ENCODE peak calls at places on chromosomes 7 and 10, in nine cellular contexts. C is mucosa of gallbladder; L is AG10803; E is naive thymus-derived CD8-positive, alpha-beta T cell; I is activated naive CD8-positive, alpha-beta T cell treated with anti-CD3 and anti-CD28 coated beads, Interleukin-2, amount 10 ng/mL, durations not matched to agents 7 days and 5 days; P is naive thymus-derived CD4-positive, alpha-beta T cell; H is left ventricle myocardium superior; Q is hypothalamus; X is cerebellar cortex. D is an unnamed sample.

GRCh38 chr10:49184642-49185111 is 3.5 kb downstream of the TMEM273 start:
- DNase-seq in I (no peak), L (no peak), P (no peak), H (no peak), Q (no peak), X (no peak), C (peak; percentile 8), E (no peak), D (no peak)

GRCh38 chr10:125815764-125816163 is 7.3 kb downstream of the UROS start:
- DNase-seq in L (no peak), Q (no peak), C (no peak), P (no peak), E (no peak), H (no peak), X (no peak), I (no peak), D (no peak)

GRCh38 chr10:72068901-72069446 is 19.4 kb downstream of the SPOCK2 start:
- DNase-seq in P (no peak), E (no peak), C (no peak), Q (no peak), I (no peak), H (peak; percentile 23), X (no peak), L (no peak), D (no peak)

GRCh38 chr7:139105037-139105382 is 4.5 kb downstream of the ZC3HAV1 start:
- DNase-seq in Q (no peak), P (no peak), C (no peak), L (no peak), E (no peak), I (peak; percentile 48), X (no peak), H (no peak), D (no peak)

GRCh38 chr7:1942704-1943294 is 272.7 kb downstream of the ELFN1 start:
- DNase-seq in I (no peak), Q (no peak), E (no peak), P (no peak), X (no peak), H (no peak), L (no peak), C (no peak), D (no peak)

GRCh38 chr7:157793973-157794763 is 457.4 kb downstream of the DNAJB6 start:
- DNase-seq in L (no peak), C (no peak), P (no peak), Q (no peak), E (no peak), I (no peak), X (no peak), H (no peak), D (no peak)

GRCh38 chr7:139566736-139567646 is 43.5 kb downstream of the CLEC2L start:
- DNase-seq in C (no peak), L (no peak), Q (no peak), H (no peak), X (no peak), I (no peak), P (no peak), E (no peak), D (no peak)

GRCh38 chr10:98055875-98056516 is 25.6 kb upstream of the CRTAC1 start:
- DNase-seq in Q (no peak), C (no peak), E (no peak), L (no peak), H (no peak), P (no peak), X (no peak), I (peak; percentile 35), D (peak; percentile 5)

GRCh38 chr7:55307123-55307916 is 57.8 kb upstream of the LANCL2 start:
- DNase-seq in H (no peak), Q (no peak), C (no peak), P (no peak), I (no peak), L (no peak), E (no peak), X (no peak), D (peak; percentile 14)

GRCh38 chr7:2689951-2690705 is 2.1 kb downstream of the AMZ1 start:
- DNase-seq in P (no peak), C (no peak), E (no peak), H (no peak), I (no peak), Q (no peak), X (no peak), L (peak; percentile 61), D (peak; percentile 56)

GRCh38 chr7:47375121-47375551 is 206.8 kb downstream of the TNS3 start:
- DNase-seq in C (no peak), E (no peak), I (no peak), L (peak; percentile 79), Q (no peak), P (no peak), X (no peak), H (no peak), D (peak; percentile 28)

GRCh38 chr7:100693312-100694195 is 496 bp downstream of the GIGYF1 start:
- DNase-seq in E (no peak), L (no peak), I (no peak), C (no peak), H (peak; percentile 41), X (no peak), P (no peak), Q (no peak), D (peak; percentile 57)

GRCh38 chr10:104937528-104937927 is 296.4 kb downstream of the SORCS3 start:
- DNase-seq in P (no peak), Q (no peak), I (no peak), E (no peak), L (peak; percentile 92), H (no peak), X (no peak), C (peak; percentile 64), D (no peak)

GRCh38 chr10:19488592-19489280 is 327.5 kb upstream of the PLXDC2 start:
- DNase-seq in I (peak; percentile 24), E (no peak), X (no peak), H (peak; percentile 75), P (no peak), Q (no peak), C (peak; percentile 14), L (peak; percentile 4), D (peak; percentile 41)

GRCh38 chr7:39465055-39465929 is 100.9 kb upstream of the YAE1 start:
- DNase-seq in I (no peak), E (peak; percentile 3), L (peak; percentile 67), Q (no peak), X (peak; percentile 52), C (peak; percentile 41), H (no peak), P (no peak), D (peak; percentile 84)